ENCODE peak calls at places on chromosomes 1 and 21, in six cellular contexts. A is K562, T is WTC11, J is HepG2, S is GM12878, V is H1. L is an unnamed sample.

GRCh38 chr1:44024903-44025525 is 6.2 kb downstream of the SLC6A9 start:
- DNase-seq in A (no peak), T (no peak), J (no peak), S (no peak), V (no peak), L (no peak)

GRCh38 chr1:220370041-220370700 is 97.9 kb upstream of the RAB3GAP2 start:
- DNase-seq in A (no peak), T (no peak), J (no peak), S (no peak), V (no peak), L (no peak)

GRCh38 chr1:70587803-70588465 is 176.9 kb downstream of the CTH start:
- DNase-seq in A (no peak), T (no peak), J (no peak), S (no peak), V (no peak), L (peak)

GRCh38 chr1:91670781-91671180 is 170.1 kb downstream of the CDC7 start:
- DNase-seq in A (no peak), T (no peak), J (no peak), S (no peak), V (no peak), L (no peak)

GRCh38 chr1:152244576-152244975 is 20.6 kb upstream of the HRNR start:
- DNase-seq in A (no peak), T (no peak), J (no peak), S (no peak), V (no peak), L (no peak)

GRCh38 chr21:44418876-44419230 is 36.5 kb upstream of the LRRC3 start:
- DNase-seq in A (no peak), T (no peak), J (no peak), S (no peak), V (no peak), L (no peak)

GRCh38 chr1:33169290-33170055 is 12.4 kb downstream of the TRIM62 start:
- DNase-seq in A (no peak), T (no peak), J (no peak), S (no peak), V (no peak), L (no peak)

GRCh38 chr1:39142394-39143060 is 62.0 kb upstream of the MACF1 start:
- DNase-seq in A (no peak), T (peak), J (no peak), S (no peak), V (no peak), L (peak)

GRCh38 chr1:183277821-183278735 is 92.0 kb downstream of the LAMC2 start:
- DNase-seq in A (no peak), T (no peak), J (no peak), S (no peak), V (no peak), L (no peak)

GRCh38 chr1:155007253-155007828 is 4.7 kb downstream of the ZBTB7B start:
- DNase-seq in A (no peak), T (no peak), J (no peak), S (no peak), V (no peak), L (no peak)

GRCh38 chr1:4626560-4627319 is 27.7 kb upstream of the AJAP1 start:
- DNase-seq in A (no peak), T (no peak), J (no peak), S (no peak), V (no peak), L (no peak)

GRCh38 chr1:207844374-207844773 is 66.6 kb downstream of the CD34 start:
- DNase-seq in A (no peak), T (no peak), J (no peak), S (no peak), V (no peak), L (no peak)

GRCh38 chr1:163137556-163138265 is 65.0 kb downstream of the RGS5 start:
- DNase-seq in A (no peak), T (no peak), J (no peak), S (no peak), V (no peak), L (no peak)

GRCh38 chr1:22296701-22297591 is 154.0 kb upstream of the WNT4 start:
- DNase-seq in A (peak), T (no peak), J (no peak), S (no peak), V (peak), L (no peak)

GRCh38 chr1:93608188-93609109 is 73.2 kb downstream of the BCAR3 start:
- DNase-seq in A (no peak), T (no peak), J (no peak), S (no peak), V (no peak), L (no peak)

GRCh38 chr1:109669246-109669948 is 1.5 kb downstream of the GSTM2 start:
- DNase-seq in A (peak), T (no peak), J (no peak), S (no peak), V (no peak), L (no peak)

GRCh38 chr1:58717979-58718378 is 18.1 kb upstream of the MYSM1 start:
- DNase-seq in A (no peak), T (no peak), J (no peak), S (no peak), V (no peak), L (no peak)

GRCh38 chr1:38018864-38019343 is 6.4 kb downstream of the UTP11 start:
- DNase-seq in A (no peak), T (no peak), J (peak), S (no peak), V (no peak), L (peak)

GRCh38 chr1:111471012-111471411 is 2.8 kb upstream of the C1orf162 start:
- DNase-seq in A (no peak), T (no peak), J (no peak), S (peak), V (no peak), L (no peak)

GRCh38 chr1:187715483-187715882 is 886.7 kb downstream of the PLA2G4A start:
- DNase-seq in A (no peak), T (no peak), J (no peak), S (no peak), V (no peak), L (no peak)

DNA sequence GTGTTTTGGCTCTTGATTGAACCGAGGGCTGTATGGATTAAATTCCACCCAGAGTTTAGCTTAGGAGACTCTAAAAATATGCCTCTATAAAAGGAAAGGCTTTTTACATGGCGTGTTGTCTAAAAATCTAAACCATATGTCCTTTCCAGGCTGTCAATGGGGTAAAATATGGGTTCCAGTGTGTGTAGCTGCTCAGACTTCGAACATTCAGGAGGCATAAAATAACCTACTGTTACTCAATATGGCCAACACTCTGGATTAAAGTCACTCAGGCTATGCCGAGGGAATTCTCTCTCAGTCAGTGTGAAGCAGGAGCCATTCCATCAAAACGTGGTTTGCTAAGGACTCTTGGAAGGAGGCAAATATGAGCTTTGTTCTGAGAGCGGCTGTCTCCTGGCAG is 135.3 kb downstream of the RUNX1 start:
- DNase-seq in A (no peak), T (no peak), J (no peak), S (no peak), V (no peak), L (no peak)
- TF ChIP-seq CREB1 in A (no peak), T (no peak), J (no peak), S (no peak), V (no peak), L (no peak)

GRCh38 chr1:18118078-18118477 is 10.5 kb downstream of the IGSF21 start:
- DNase-seq in A (no peak), T (no peak), J (no peak), S (no peak), V (no peak), L (no peak)
- TF ChIP-seq CREB1 in A (no peak), T (no peak), J (no peak), S (no peak), V (no peak), L (no peak)

GRCh38 chr1:210596641-210597040 is 267.9 kb downstream of the HHAT start:
- DNase-seq in A (no peak), T (no peak), J (no peak), S (no peak), V (no peak), L (no peak)

GRCh38 chr1:210598135-210598652 is 269.5 kb downstream of the HHAT start:
- DNase-seq in A (no peak), T (no peak), J (peak), S (no peak), V (no peak), L (no peak)

GRCh38 chr1:210600421-210601195 is 271.9 kb downstream of the HHAT start:
- DNase-seq in A (no peak), T (no peak), J (no peak), S (no peak), V (no peak), L (no peak)

GRCh38 chr1:210594605-210595004 is 265.9 kb downstream of the HHAT start:
- DNase-seq in A (no peak), T (no peak), J (no peak), S (no peak), V (no peak), L (no peak)

DNA sequence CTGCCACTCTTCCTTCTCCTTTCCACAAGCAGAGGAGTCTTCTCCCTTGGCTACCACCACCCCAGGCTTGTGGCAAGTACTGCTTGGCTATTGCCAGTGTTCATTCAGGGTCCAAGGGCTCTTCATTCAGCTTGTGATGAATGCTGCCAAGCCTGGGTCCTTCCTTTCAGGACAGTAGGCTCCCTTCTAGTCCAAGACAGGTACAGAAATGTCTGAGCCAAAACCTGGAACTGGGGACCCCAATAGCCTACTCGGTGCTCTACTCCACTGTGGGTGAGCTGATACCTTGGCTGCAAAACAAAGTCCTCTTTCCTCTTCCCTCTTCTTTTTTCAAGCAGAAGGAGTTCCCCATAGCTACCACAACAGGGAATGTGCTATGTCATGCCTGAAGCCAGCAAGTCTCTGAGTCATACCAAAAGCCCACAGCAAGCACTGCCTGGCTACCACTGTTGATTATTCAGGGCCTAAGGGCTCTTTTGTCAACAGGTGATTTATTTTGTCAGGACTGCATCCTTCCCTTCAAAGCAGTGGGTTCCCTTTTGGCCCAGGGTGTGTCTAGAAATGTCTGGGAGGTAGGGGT is 268.9 kb downstream of the HHAT start:
- DNase-seq in A (no peak), T (no peak), J (peak), S (peak), V (no peak), L (no peak)
- TF ChIP-seq CREB1 in A (no peak), T (no peak), J (no peak), S (no peak), V (no peak), L (no peak)

DNA sequence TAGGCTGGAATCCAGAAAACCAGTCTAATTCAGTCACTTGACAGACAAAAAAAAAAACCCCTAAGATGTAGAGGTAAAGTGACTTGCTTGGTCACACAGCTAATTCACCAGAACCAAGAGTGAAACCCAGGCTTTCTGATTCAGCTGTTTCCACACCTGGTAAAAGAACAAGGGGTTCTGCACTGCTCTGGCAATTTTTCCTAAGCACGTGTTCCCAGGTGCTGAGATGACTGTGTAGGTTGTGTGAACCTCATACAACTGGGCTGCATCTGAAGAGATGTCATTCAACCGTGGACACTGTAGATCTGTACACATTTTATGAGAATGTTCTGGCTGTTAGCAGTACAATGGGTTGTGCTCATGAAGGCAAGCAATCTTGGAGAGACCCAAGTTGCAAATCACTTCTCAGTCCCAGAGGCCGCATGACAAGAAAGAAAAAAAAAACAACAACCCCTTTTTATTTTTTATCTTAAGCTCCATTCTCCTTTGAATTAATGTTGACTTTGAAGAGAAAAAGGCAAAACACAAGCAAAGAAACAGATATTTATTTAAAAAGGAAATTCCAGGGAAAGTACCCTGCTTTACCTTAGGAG is 95.4 kb downstream of the INTS7 start:
- DNase-seq in A (no peak), T (no peak), J (no peak), S (peak), V (no peak), L (no peak)
- TF ChIP-seq CREB1 in A (no peak), T (no peak), J (no peak), S (peak), V (no peak), L (no peak)

DNA sequence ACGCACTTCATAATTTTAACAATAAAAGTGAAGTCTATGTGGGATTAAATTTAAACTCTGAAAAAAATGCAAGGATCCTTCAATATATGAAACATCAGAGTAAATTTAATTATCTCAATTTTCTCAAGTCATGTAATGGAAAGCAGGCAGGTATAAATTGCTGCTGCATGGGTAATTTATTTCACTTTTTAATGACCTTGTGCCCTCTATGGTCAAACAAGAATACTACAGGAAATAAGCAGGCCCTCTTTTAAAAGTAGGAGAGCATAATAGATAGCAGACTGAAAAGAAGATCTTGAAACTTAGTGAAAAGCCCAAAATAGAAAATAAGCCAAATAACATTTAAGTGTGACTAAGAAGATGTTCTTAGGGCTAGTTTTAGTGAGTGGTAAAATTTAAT is 22.9 kb downstream of the BCAS2 start:
- DNase-seq in A (no peak), T (no peak), J (peak), S (no peak), V (no peak), L (peak)
- TF ChIP-seq CREB1 in A (no peak), T (no peak), J (no peak), S (no peak), V (no peak), L (no peak)

GRCh38 chr1:40301541-40302299 is 15.4 kb downstream of the COL9A2 start:
- DNase-seq in A (no peak), T (no peak), J (no peak), S (no peak), V (no peak), L (no peak)
- TF ChIP-seq CREB1 in A (no peak), T (no peak), J (no peak), S (no peak), V (no peak), L (no peak)

DNA sequence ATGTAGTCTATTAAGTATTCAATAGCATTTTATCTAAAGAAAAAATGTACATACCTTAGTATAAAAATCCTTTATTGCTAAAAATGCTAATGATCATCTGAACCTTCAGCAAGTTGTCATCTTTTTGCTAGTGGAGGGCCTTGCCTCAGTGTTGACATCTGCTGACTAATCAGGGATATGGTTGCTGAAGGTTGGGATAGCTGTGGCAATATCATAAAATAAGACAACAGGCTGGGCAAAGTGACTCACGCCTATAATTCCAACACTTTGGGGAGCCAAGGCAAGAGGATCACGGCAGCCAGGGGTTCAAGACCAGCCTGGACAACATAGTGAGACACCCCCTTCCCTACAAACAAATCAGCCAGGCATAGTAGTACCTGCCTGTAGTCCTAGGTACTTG is 9.0 kb downstream of the DYNLT5 start:
- DNase-seq in A (no peak), T (no peak), J (no peak), S (no peak), V (no peak), L (no peak)
- TF ChIP-seq CREB1 in A (no peak), T (no peak), J (no peak), S (no peak), V (no peak), L (no peak)